ENCODE peak calls at places on chromosomes 3 and 15, in four cellular contexts. One of them, this sample, is unnamed.

GRCh38 chr15:64356443-64357040 is 569 bp upstream of the CSNK1G1 start:
- DNase-seq in WERI-Rb-1: peak
- DNase-seq in left lung: no peak
- DNase-seq in tibial artery: no peak
- DNase-seq in this sample: no peak

GRCh38 chr15:70186152-70186551 is 88.4 kb upstream of the TLE3 start:
- DNase-seq in tibial artery: no peak
- DNase-seq in WERI-Rb-1: peak
- DNase-seq in left lung: no peak
- DNase-seq in this sample: peak

GRCh38 chr3:52636673-52637072 is 49.0 kb downstream of the PBRM1 start:
- DNase-seq in left lung: no peak
- DNase-seq in tibial artery: no peak
- DNase-seq in WERI-Rb-1: peak
- DNase-seq in this sample: no peak

GRCh38 chr15:90184119-90184785 is 16.9 kb upstream of the SEMA4B start:
- DNase-seq in tibial artery: peak
- DNase-seq in WERI-Rb-1: peak
- DNase-seq in left lung: no peak
- DNase-seq in this sample: peak

GRCh38 chr3:112086018-112086854 is at the start of gene C3orf52:
- DNase-seq in tibial artery: peak
- DNase-seq in left lung: peak
- DNase-seq in WERI-Rb-1: peak
- DNase-seq in this sample: peak

GRCh38 chr3:81581966-81582599 is 179.4 kb downstream of the GBE1 start:
- DNase-seq in tibial artery: no peak
- DNase-seq in left lung: no peak
- DNase-seq in WERI-Rb-1: peak
- DNase-seq in this sample: no peak

GRCh38 chr3:188673509-188674239 is 498.1 kb upstream of the TPRG1 start:
- DNase-seq in left lung: no peak
- DNase-seq in tibial artery: no peak
- DNase-seq in WERI-Rb-1: no peak
- DNase-seq in this sample: no peak

GRCh38 chr3:105867690-105868449 is 942 bp downstream of the CBLB start:
- DNase-seq in WERI-Rb-1: no peak
- DNase-seq in tibial artery: no peak
- DNase-seq in left lung: no peak
- DNase-seq in this sample: no peak

GRCh38 chr15:66883322-66883911 is 181.4 kb downstream of the SMAD6 start:
- DNase-seq in tibial artery: peak
- DNase-seq in WERI-Rb-1: no peak
- DNase-seq in left lung: no peak
- DNase-seq in this sample: peak

GRCh38 chr3:169137076-169137475 is 526.4 kb downstream of the MECOM start:
- DNase-seq in tibial artery: no peak
- DNase-seq in WERI-Rb-1: no peak
- DNase-seq in left lung: no peak
- DNase-seq in this sample: no peak

GRCh38 chr3:60030982-60031381 is 981.2 kb upstream of the CFAP20DC start:
- DNase-seq in tibial artery: no peak
- DNase-seq in left lung: no peak
- DNase-seq in WERI-Rb-1: no peak
- DNase-seq in this sample: no peak

GRCh38 chr3:64122476-64122875 is 99.2 kb upstream of the PSMD6 start:
- DNase-seq in WERI-Rb-1: no peak
- DNase-seq in tibial artery: no peak
- DNase-seq in left lung: no peak
- DNase-seq in this sample: no peak

GRCh38 chr15:33126559-33127290 is 67.8 kb downstream of the FMN1 start:
- DNase-seq in WERI-Rb-1: no peak
- DNase-seq in tibial artery: peak
- DNase-seq in left lung: no peak
- DNase-seq in this sample: peak

GRCh38 chr3:27591321-27591711 is 107.1 kb upstream of the SLC4A7 start:
- DNase-seq in WERI-Rb-1: no peak
- DNase-seq in tibial artery: no peak
- DNase-seq in left lung: no peak
- DNase-seq in this sample: no peak

GRCh38 chr3:172201990-172202318 is 162.6 kb downstream of the FNDC3B start:
- DNase-seq in WERI-Rb-1: no peak
- DNase-seq in tibial artery: no peak
- DNase-seq in left lung: no peak
- DNase-seq in this sample: no peak

GRCh38 chr3:183427206-183428139 is 946 bp downstream of the MCF2L2 start:
- DNase-seq in WERI-Rb-1: peak
- DNase-seq in tibial artery: no peak
- DNase-seq in left lung: no peak
- DNase-seq in this sample: no peak

GRCh38 chr15:44082558-44083151 is 112.4 kb downstream of the FRMD5 start:
- DNase-seq in WERI-Rb-1: no peak
- DNase-seq in tibial artery: no peak
- DNase-seq in left lung: no peak
- DNase-seq in this sample: no peak

GRCh38 chr15:60370105-60370803 is 27.5 kb downstream of the ANXA2 start:
- DNase-seq in WERI-Rb-1: no peak
- DNase-seq in tibial artery: no peak
- DNase-seq in left lung: no peak
- DNase-seq in this sample: no peak

GRCh38 chr3:177300039-177300833 is 103.0 kb upstream of the TBL1XR1 start:
- DNase-seq in left lung: no peak
- DNase-seq in tibial artery: peak
- DNase-seq in WERI-Rb-1: no peak
- DNase-seq in this sample: no peak

GRCh38 chr15:32737246-32737757 is 19.5 kb downstream of the GREM1 start:
- DNase-seq in tibial artery: no peak
- DNase-seq in left lung: no peak
- DNase-seq in WERI-Rb-1: no peak
- DNase-seq in this sample: no peak

GRCh38 chr3:127168271-127168670 is 24.7 kb upstream of the PRR23E start:
- DNase-seq in tibial artery: no peak
- DNase-seq in WERI-Rb-1: peak
- DNase-seq in left lung: no peak
- DNase-seq in this sample: peak

GRCh38 chr3:155026999-155027591 is 53.0 kb upstream of the MME start:
- DNase-seq in left lung: no peak
- DNase-seq in WERI-Rb-1: peak
- DNase-seq in tibial artery: no peak
- DNase-seq in this sample: no peak

GRCh38 chr3:53084310-53085001 is 38.6 kb upstream of the SFMBT1 start:
- DNase-seq in tibial artery: no peak
- DNase-seq in WERI-Rb-1: no peak
- DNase-seq in left lung: no peak
- DNase-seq in this sample: peak

GRCh38 chr15:51470512-51470911 is 129.1 kb downstream of the GLDN start:
- DNase-seq in left lung: no peak
- DNase-seq in WERI-Rb-1: no peak
- DNase-seq in tibial artery: no peak
- DNase-seq in this sample: no peak

GRCh38 chr3:123067689-123068226 is 933 bp downstream of the PDIA5 start:
- DNase-seq in tibial artery: no peak
- DNase-seq in left lung: no peak
- DNase-seq in WERI-Rb-1: no peak
- DNase-seq in this sample: no peak

GRCh38 chr3:36923523-36923943 is 21.3 kb downstream of the TRANK1 start:
- DNase-seq in WERI-Rb-1: no peak
- DNase-seq in tibial artery: no peak
- DNase-seq in left lung: no peak
- DNase-seq in this sample: no peak

GRCh38 chr15:29377141-29377540 is 107.5 kb upstream of the NSMCE3 start:
- DNase-seq in tibial artery: no peak
- DNase-seq in left lung: no peak
- DNase-seq in WERI-Rb-1: no peak
- DNase-seq in this sample: no peak

GRCh38 chr15:51550841-51551240 is 71.7 kb downstream of the DMXL2 start:
- DNase-seq in WERI-Rb-1: no peak
- DNase-seq in left lung: no peak
- DNase-seq in tibial artery: no peak
- DNase-seq in this sample: no peak

GRCh38 chr3:64408770-64409169 is 183.5 kb upstream of the PRICKLE2 start:
- DNase-seq in left lung: no peak
- DNase-seq in WERI-Rb-1: no peak
- DNase-seq in tibial artery: no peak
- DNase-seq in this sample: no peak

GRCh38 chr15:62565620-62566019 is 400.5 kb upstream of the C2CD4B start:
- DNase-seq in left lung: no peak
- DNase-seq in tibial artery: no peak
- DNase-seq in WERI-Rb-1: no peak
- DNase-seq in this sample: no peak

GRCh38 chr3:9202546-9202945 is 46.9 kb downstream of the SRGAP3 start:
- DNase-seq in WERI-Rb-1: no peak
- DNase-seq in tibial artery: no peak
- DNase-seq in left lung: no peak
- DNase-seq in this sample: no peak

GRCh38 chr15:78103406-78104118 is 11.2 kb downstream of the SH2D7 start:
- DNase-seq in tibial artery: no peak
- DNase-seq in left lung: no peak
- DNase-seq in WERI-Rb-1: no peak
- DNase-seq in this sample: peak

GRCh38 chr3:196969001-196969659 is 497 bp upstream of the PIGZ start:
- DNase-seq in WERI-Rb-1: no peak
- DNase-seq in tibial artery: no peak
- DNase-seq in left lung: peak
- DNase-seq in this sample: peak

GRCh38 chr3:197458179-197458707 is 97.5 kb downstream of the BDH1 start:
- DNase-seq in left lung: no peak
- DNase-seq in tibial artery: no peak
- DNase-seq in WERI-Rb-1: no peak
- DNase-seq in this sample: peak

GRCh38 chr15:58472821-58473581 is 41.2 kb downstream of the LIPC start:
- DNase-seq in left lung: no peak
- DNase-seq in tibial artery: no peak
- DNase-seq in WERI-Rb-1: no peak
- DNase-seq in this sample: no peak

GRCh38 chr3:31472479-31473390 is 60.0 kb upstream of the STT3B start:
- DNase-seq in WERI-Rb-1: no peak
- DNase-seq in tibial artery: no peak
- DNase-seq in left lung: no peak
- DNase-seq in this sample: no peak

GRCh38 chr15:36498922-36499321 is 80.5 kb upstream of the CDIN1 start:
- DNase-seq in left lung: no peak
- DNase-seq in tibial artery: no peak
- DNase-seq in WERI-Rb-1: no peak
- DNase-seq in this sample: no peak

GRCh38 chr3:4826237-4827100 is 152.8 kb upstream of the BHLHE40 start:
- DNase-seq in tibial artery: peak
- DNase-seq in WERI-Rb-1: no peak
- DNase-seq in left lung: peak
- DNase-seq in this sample: peak

GRCh38 chr3:70556056-70556455 is 243.6 kb upstream of the MDFIC2 start:
- DNase-seq in WERI-Rb-1: no peak
- DNase-seq in left lung: no peak
- DNase-seq in tibial artery: no peak
- DNase-seq in this sample: no peak

DNA sequence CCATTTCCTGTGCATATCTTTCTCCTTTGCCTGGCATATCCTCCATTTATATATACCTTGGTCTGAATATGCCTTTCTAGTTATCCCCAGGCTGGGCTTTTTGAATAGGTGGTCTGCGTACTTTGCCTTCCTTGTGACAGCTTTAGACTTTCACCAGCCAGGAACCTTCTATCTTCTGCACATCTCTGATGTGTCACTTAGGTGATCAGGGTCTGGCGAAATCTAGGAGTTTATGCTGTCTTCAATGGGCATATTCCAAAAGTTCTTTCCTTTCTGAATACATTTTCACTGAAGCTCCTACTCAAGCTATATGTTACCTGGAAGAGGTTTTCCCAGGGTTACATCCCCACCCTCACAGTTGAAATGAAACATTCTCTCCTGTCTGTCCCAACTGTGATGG is 27.8 kb upstream of the ST3GAL6 start:
- DNase-seq in left lung: no peak
- DNase-seq in tibial artery: no peak
- DNase-seq in WERI-Rb-1: no peak
- DNase-seq in this sample: no peak
- H3K4me3 ChIP-seq in left lung: no peak
- H3K4me3 ChIP-seq in tibial artery: no peak
- H3K4me3 ChIP-seq in WERI-Rb-1: no peak
- H3K4me3 ChIP-seq in this sample: no peak

DNA sequence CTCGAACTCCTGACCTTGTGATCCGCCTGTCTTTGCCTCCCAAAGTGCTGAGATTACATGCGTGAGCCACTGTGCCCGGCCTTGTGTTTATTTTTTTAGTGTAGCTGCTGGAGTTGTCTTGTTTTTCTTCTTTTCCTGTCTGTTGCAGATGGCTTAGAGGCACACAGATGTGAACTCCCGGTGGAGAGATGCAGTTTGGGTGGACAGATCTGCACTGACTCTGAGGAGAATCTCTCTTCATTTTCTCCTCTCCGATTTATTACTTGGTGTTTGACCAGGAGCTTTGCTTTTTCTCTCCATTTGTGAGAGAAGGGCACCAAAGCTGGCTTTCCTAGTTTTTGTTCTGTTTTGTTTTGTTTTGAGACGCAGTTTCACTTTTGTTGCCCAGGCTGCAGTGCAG is 62.7 kb downstream of the USP13 start:
- DNase-seq in left lung: no peak
- DNase-seq in tibial artery: no peak
- DNase-seq in WERI-Rb-1: no peak
- DNase-seq in this sample: no peak
- H3K4me3 ChIP-seq in left lung: no peak
- H3K4me3 ChIP-seq in tibial artery: no peak
- H3K4me3 ChIP-seq in WERI-Rb-1: no peak
- H3K4me3 ChIP-seq in this sample: no peak

GRCh38 chr3:42746455-42747450 is 26.3 kb downstream of the CCDC13 start:
- DNase-seq in left lung: no peak
- DNase-seq in tibial artery: peak
- DNase-seq in WERI-Rb-1: no peak
- DNase-seq in this sample: no peak
- H3K4me3 ChIP-seq in left lung: no peak
- H3K4me3 ChIP-seq in tibial artery: no peak
- H3K4me3 ChIP-seq in WERI-Rb-1: no peak
- H3K4me3 ChIP-seq in this sample: no peak

GRCh38 chr3:11711826-11712225 is 68.1 kb upstream of the VGLL4 start:
- DNase-seq in left lung: no peak
- DNase-seq in tibial artery: no peak
- DNase-seq in WERI-Rb-1: peak
- DNase-seq in this sample: no peak
- H3K4me3 ChIP-seq in left lung: no peak
- H3K4me3 ChIP-seq in tibial artery: no peak
- H3K4me3 ChIP-seq in WERI-Rb-1: peak
- H3K4me3 ChIP-seq in this sample: no peak

GRCh38 chr15:69035205-69035917 is 20.9 kb downstream of the NOX5 start:
- DNase-seq in WERI-Rb-1: peak
- DNase-seq in tibial artery: no peak
- DNase-seq in left lung: no peak
- DNase-seq in this sample: no peak
- H3K4me3 ChIP-seq in WERI-Rb-1: no peak
- H3K4me3 ChIP-seq in tibial artery: no peak
- H3K4me3 ChIP-seq in left lung: no peak
- H3K4me3 ChIP-seq in this sample: no peak

This sample was measured in upper lobe of right lung.